ENCODE peak calls at places on chromosome 16, in six cellular contexts. R is NCI-H1092; Y is D721Med; J is activated naive CD4-positive, alpha-beta T cell treated with Interleukin-2 at 50 U/mL for 16 hours; C is stimulated activated CD4-positive, alpha-beta T cell treated with anti-CD3 and anti-CD28 coated beads, Interleukin-2, amount 100 ng/mL, for 4 hours; P is nephron progenitor cell. E is an unnamed sample.

GRCh38 chr16:5015887-5016286 is 17.8 kb downstream of the NAGPA start:
- DNase-seq in R (no peak), Y (no peak), J (no peak), C (no peak), P (no peak), E (no peak)

GRCh38 chr16:3771513-3771912 is 54.2 kb upstream of the TRAP1 start:
- DNase-seq in R (no peak), Y (no peak), J (no peak), C (no peak), P (no peak), E (no peak)

GRCh38 chr16:17566075-17566474 is 95.3 kb upstream of the XYLT1 start:
- DNase-seq in R (no peak), Y (no peak), J (no peak), C (no peak), P (no peak), E (no peak)

GRCh38 chr16:5615868-5616642 is 518.5 kb upstream of the EEF2KMT start:
- DNase-seq in R (peak), Y (peak), J (peak), C (no peak), P (peak), E (peak)

GRCh38 chr16:70478912-70479341 is 24.5 kb downstream of the FCSK start:
- DNase-seq in R (no peak), Y (no peak), J (no peak), C (no peak), P (no peak), E (no peak)

GRCh38 chr16:23847938-23848337 is 12.2 kb downstream of the PRKCB start:
- DNase-seq in R (no peak), Y (no peak), J (peak), C (peak), P (no peak), E (peak)

GRCh38 chr16:610513-611381 is 20.0 kb upstream of the WFIKKN1 start:
- DNase-seq in R (no peak), Y (peak), J (peak), C (peak), P (no peak), E (no peak)

GRCh38 chr16:3020247-3020603 is at the start of gene TNFRSF12A:
- DNase-seq in R (peak), Y (peak), J (peak), C (no peak), P (peak), E (peak)

GRCh38 chr16:75398333-75398732 is 35.0 kb downstream of the CFDP1 start:
- DNase-seq in R (no peak), Y (no peak), J (no peak), C (no peak), P (no peak), E (no peak)

GRCh38 chr16:70695351-70696070 is 9.7 kb upstream of the MTSS2 start:
- DNase-seq in R (peak), Y (no peak), J (no peak), C (no peak), P (no peak), E (no peak)

GRCh38 chr16:16082255-16082654 is 132.8 kb downstream of the ABCC1 start:
- DNase-seq in R (no peak), Y (no peak), J (no peak), C (no peak), P (no peak), E (no peak)

GRCh38 chr16:89071686-89072182 is 21.9 kb upstream of the ACSF3 start:
- DNase-seq in R (peak), Y (no peak), J (no peak), C (no peak), P (no peak), E (no peak)

E was measured in activated T-helper 2 cell treated with anti-CD3 and anti-CD28 coated beads, Interferon-gamma antibody, Interleukin-2, Interleukin-4, amounts not matched to agents 10 μg/mL and 5 μg/mL and 100 μg/mL, durations not matched to agents 14 hours and 24 hours and 36 hours.